ENCODE peak calls at places on chromosomes 16 and 17, in four cellular contexts. H is activated CD8-positive, alpha-beta T cell treated with anti-CD3 and anti-CD28 coated beads for 36 hours; A is left lung; F is choroid plexus epithelial cell. J is an unnamed sample.

GRCh38 chr17:38881600-38882191 is 11.8 kb downstream of the LASP1 start:
- DNase-seq in H (peak), A (peak), F (peak), J (no peak)

GRCh38 chr16:19393226-19394074 is 24.2 kb upstream of the TMC5 start:
- DNase-seq in H (no peak), A (peak), F (no peak), J (no peak)

GRCh38 chr16:85390511-85391174 is 222.5 kb upstream of the GSE1 start:
- DNase-seq in H (no peak), A (peak), F (peak), J (no peak)

GRCh38 chr17:41386227-41386626 is 4.1 kb upstream of the KRT34 start:
- DNase-seq in H (no peak), A (no peak), F (no peak), J (no peak)

GRCh38 chr17:63930951-63931575 is 1.1 kb downstream of the CD79B start:
- DNase-seq in H (peak), A (peak), F (no peak), J (peak)

GRCh38 chr17:39225974-39226683 is 384 bp upstream of the STAC2 start:
- DNase-seq in H (peak), A (no peak), F (peak), J (no peak)

GRCh38 chr17:77593081-77593480 is 365.4 kb upstream of the TNRC6C start:
- DNase-seq in H (no peak), A (no peak), F (no peak), J (no peak)

GRCh38 chr17:76492989-76493501 is 8.2 kb downstream of the RHBDF2 start:
- DNase-seq in H (peak), A (peak), F (peak), J (peak)

GRCh38 chr16:27769561-27770222 is 219.7 kb downstream of the KATNIP start:
- DNase-seq in H (no peak), A (no peak), F (peak), J (no peak)

GRCh38 chr17:34306466-34306865 is 12.8 kb upstream of the CCL8 start:
- DNase-seq in H (no peak), A (no peak), F (peak), J (no peak)

GRCh38 chr17:78486228-78486802 is 90.9 kb downstream of the DNAH17 start:
- DNase-seq in H (no peak), A (no peak), F (no peak), J (no peak)

GRCh38 chr17:6507535-6507934 is 48.8 kb downstream of the PITPNM3 start:
- DNase-seq in H (no peak), A (no peak), F (peak), J (no peak)

GRCh38 chr17:69972251-69972650 is 102.8 kb upstream of the KCNJ16 start:
- DNase-seq in H (no peak), A (no peak), F (no peak), J (no peak)

GRCh38 chr16:1057252-1057932 is 15.2 kb upstream of the SSTR5 start:
- DNase-seq in H (peak), A (no peak), F (peak), J (peak)

GRCh38 chr17:67824735-67825626 is at the start of gene BPTF:
- DNase-seq in H (peak), A (peak), F (peak), J (peak)

GRCh38 chr17:5793899-5794298 is 209.6 kb upstream of the NLRP1 start:
- DNase-seq in H (no peak), A (no peak), F (peak), J (no peak)

GRCh38 chr17:44932096-44932495 is 15.5 kb downstream of the KIF18B start:
- DNase-seq in H (no peak), A (no peak), F (no peak), J (no peak)

GRCh38 chr17:81810892-81811704 is 7.1 kb downstream of the GCGR start:
- DNase-seq in H (no peak), A (no peak), F (no peak), J (no peak)

GRCh38 chr17:48632579-48633265 is 6.6 kb upstream of the HOXB9 start:
- DNase-seq in H (no peak), A (no peak), F (no peak), J (no peak)

GRCh38 chr16:4372578-4373355 is 1.1 kb downstream of the VASN start:
- DNase-seq in H (no peak), A (no peak), F (no peak), J (no peak)

GRCh38 chr17:40597168-40598020 is 32.1 kb upstream of the CCR7 start:
- DNase-seq in H (no peak), A (no peak), F (no peak), J (no peak)

GRCh38 chr17:79082311-79083190 is 7.9 kb downstream of the ENGASE start:
- DNase-seq in H (peak), A (no peak), F (peak), J (peak)

GRCh38 chr17:3750926-3751325 is 27.2 kb downstream of the HASPIN start:
- DNase-seq in H (peak), A (no peak), F (no peak), J (no peak)

GRCh38 chr17:79842656-79843474 is 3.6 kb upstream of the CBX4 start:
- DNase-seq in H (peak), A (no peak), F (no peak), J (no peak)

GRCh38 chr17:76273923-76274558 is 8.9 kb downstream of the UBALD2 start:
- DNase-seq in H (peak), A (no peak), F (no peak), J (no peak)

GRCh38 chr16:31423241-31423640 is 4.9 kb downstream of the COX6A2 start:
- DNase-seq in H (no peak), A (no peak), F (no peak), J (no peak)

GRCh38 chr17:17328251-17328650 is 25.1 kb downstream of the NT5M start:
- DNase-seq in H (no peak), A (no peak), F (no peak), J (no peak)

GRCh38 chr16:85457366-85457765 is 155.8 kb upstream of the GSE1 start:
- DNase-seq in H (no peak), A (no peak), F (no peak), J (no peak)

GRCh38 chr17:72461757-72462156 is 340.9 kb downstream of the SOX9 start:
- DNase-seq in H (no peak), A (no peak), F (no peak), J (no peak)

DNA sequence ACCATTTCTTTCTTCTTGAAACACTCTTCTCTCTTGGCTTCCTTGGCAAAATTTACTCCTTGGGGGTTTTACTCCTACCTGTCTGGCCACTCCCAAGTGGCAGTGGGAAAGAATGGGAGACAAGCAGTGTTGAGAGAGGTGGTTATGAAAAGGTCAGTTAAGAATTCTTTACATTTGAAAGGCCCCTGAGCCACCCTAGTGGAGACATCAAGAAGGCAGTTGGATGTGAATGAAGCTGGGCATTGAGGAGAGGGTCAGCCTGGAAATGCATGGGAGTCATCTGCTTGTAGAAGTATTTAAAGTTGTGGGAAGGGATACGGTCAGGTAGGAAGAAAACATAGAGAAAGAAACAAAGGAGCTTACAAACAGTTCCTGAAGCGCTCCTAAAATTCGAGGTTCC is 42.3 kb upstream of the CCNF start:
- DNase-seq in H (no peak), A (no peak), F (peak), J (no peak)
- TF ChIP-seq CTCF in H (no peak), A (no peak), F (peak), J (no peak)

DNA sequence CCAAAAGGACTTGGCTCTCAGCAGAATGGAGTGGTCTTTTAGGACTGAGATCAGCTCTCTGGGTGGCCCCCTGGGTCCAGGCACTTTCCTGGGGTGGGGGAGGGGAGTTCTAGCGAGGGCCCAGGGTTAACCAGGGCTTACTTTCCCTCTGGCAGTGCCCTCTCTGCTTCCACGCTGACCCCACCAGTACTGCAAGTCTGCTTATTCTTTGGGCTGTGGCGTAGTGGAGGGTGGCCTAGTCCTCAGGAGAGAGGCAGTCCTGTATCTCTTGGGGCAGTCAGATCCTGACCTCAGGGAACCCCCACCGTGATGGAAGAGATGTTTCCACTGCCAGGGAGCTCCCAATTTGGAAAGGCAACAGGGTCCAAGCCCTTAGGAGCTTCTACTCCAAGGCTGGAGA is 79.4 kb downstream of the CCDC182 start:
- DNase-seq in H (no peak), A (no peak), F (no peak), J (no peak)
- TF ChIP-seq CTCF in H (no peak), A (no peak), F (no peak), J (no peak)

GRCh38 chr17:83126275-83126930 is 47.0 kb downstream of the METRNL start:
- DNase-seq in H (no peak), A (no peak), F (no peak), J (no peak)
- TF ChIP-seq CTCF in H (no peak), A (no peak), F (no peak), J (no peak)

GRCh38 chr17:74987418-74987908 is at the start of gene CDR2L:
- DNase-seq in H (peak), A (peak), F (peak), J (peak)
- TF ChIP-seq CTCF in H (peak), A (no peak), F (no peak), J (no peak)

GRCh38 chr17:37137070-37137610 is 188.4 kb downstream of the AATF start:
- DNase-seq in H (no peak), A (no peak), F (no peak), J (no peak)
- TF ChIP-seq CTCF in H (no peak), A (no peak), F (peak), J (no peak)

GRCh38 chr17:1713878-1714487 is 3.8 kb upstream of the TLCD2 start:
- DNase-seq in H (no peak), A (no peak), F (peak), J (no peak)
- TF ChIP-seq CTCF in H (no peak), A (peak), F (peak), J (peak)

DNA sequence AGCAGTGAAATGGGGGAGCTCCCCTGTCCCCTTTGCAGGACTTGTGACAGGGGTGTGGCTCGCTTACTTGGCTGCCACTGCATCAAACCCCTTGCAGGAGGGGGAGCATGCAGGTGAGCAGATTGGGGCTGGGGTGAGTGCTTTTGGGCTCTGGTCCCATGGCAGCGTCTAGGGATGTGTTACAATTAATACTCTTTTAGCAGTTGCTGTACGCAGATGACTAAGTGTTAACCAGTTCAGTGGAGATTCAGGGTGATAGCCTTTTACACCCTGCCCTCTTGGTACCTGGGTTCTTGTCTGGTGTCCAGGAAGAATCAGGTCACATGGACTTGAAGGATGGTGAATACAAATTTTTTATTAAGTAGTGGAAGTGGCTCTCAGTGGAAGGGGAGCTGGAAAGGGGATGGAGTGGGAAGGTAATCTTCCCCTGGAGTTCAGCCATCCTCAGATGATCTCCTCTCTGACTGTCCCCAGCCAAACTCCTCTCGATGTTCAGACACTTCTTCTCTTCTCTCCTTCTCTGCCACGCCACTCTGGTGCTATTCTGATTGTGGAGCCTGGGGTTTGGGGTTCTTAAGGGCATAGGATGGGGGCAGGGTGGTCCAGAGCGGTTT is 100.1 kb downstream of the MARF1 start:
- DNase-seq in H (no peak), A (no peak), F (peak), J (no peak)
- TF ChIP-seq CTCF in H (no peak), A (no peak), F (no peak), J (no peak)

J was measured in GM10248.